ENCODE peak calls at places on chromosome 19, in six cellular contexts. I, V, Z, Y, A and H are unnamed samples.

GRCh38 chr19:17846146-17846545 is 1.6 kb downstream of the JAK3 start:
- DNase-seq in A (no peak), Y (no peak), Z (no peak), I (no peak), V (no peak), H (no peak)

GRCh38 chr19:33640773-33641172 is 19.0 kb downstream of the CHST8 start:
- DNase-seq in Y (no peak), V (no peak), I (no peak), Z (no peak), A (no peak), H (no peak)

GRCh38 chr19:38015216-38015615 is 108.2 kb downstream of the SIPA1L3 start:
- DNase-seq in Z (no peak), V (peak; percentile 37), I (no peak), A (no peak), Y (no peak), H (peak; percentile 59)

GRCh38 chr19:34254552-34255432 is at the start of gene GARRE1:
- DNase-seq in I (peak; percentile 50), Y (peak; percentile 38), A (no peak), Z (peak; percentile 36), V (no peak), H (peak; percentile 20)

GRCh38 chr19:8244442-8244841 is 35.3 kb downstream of the CERS4 start:
- DNase-seq in V (no peak), A (no peak), I (no peak), Y (no peak), Z (no peak), H (no peak)

GRCh38 chr19:13819242-13819641 is 24.0 kb downstream of the ZSWIM4 start:
- DNase-seq in Y (no peak), I (no peak), Z (no peak), A (no peak), V (no peak), H (no peak)

GRCh38 chr19:46471116-46471733 is at the start of gene PNMA8A:
- DNase-seq in V (no peak), I (peak; percentile 83), Y (peak; percentile 85), A (no peak), Z (peak; percentile 65), H (peak; percentile 31)

GRCh38 chr19:15354557-15355296 is 22.4 kb upstream of the BRD4 start:
- DNase-seq in V (no peak), I (no peak), Z (no peak), A (no peak), Y (no peak), H (no peak)

GRCh38 chr19:55418185-55418584 is 10.6 kb upstream of the UBE2S start:
- DNase-seq in I (no peak), A (peak; percentile 73), Y (peak; percentile 83), Z (peak; percentile 64), V (peak; percentile 47), H (peak; percentile 71)

GRCh38 chr19:13095934-13096890 is 6.4 kb downstream of the LYL1 start:
- DNase-seq in A (no peak), Z (no peak), I (no peak), Y (no peak), V (no peak), H (no peak)

DNA sequence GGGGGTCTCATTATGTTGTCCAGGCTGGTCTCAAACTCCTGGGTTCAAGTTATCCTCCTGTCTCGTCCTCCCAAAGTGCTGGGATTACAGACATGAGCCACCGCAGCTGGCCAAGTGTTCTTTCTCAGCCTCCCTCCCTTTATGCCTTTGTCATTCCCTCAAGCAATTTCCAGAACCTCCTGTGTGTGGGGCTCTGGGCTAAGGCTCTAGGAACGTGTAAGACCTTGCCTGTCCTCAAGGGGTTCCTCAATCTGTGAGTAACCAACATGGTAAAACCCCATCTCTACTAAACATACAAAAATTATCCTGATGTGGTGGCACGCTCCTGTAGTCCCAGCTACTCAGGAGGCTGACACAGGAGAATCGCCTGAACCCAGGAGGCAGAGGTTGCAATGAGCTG is 15.5 kb upstream of the SPACA4 start:
- DNase-seq in V (no peak), Z (no peak), I (no peak), A (no peak), Y (no peak), H (no peak)
- TF ChIP-seq CTCF in V (peak; percentile 61), Z (no peak), I (no peak), A (peak; percentile 12), Y (no peak), H (no peak)

GRCh38 chr19:29216021-29216420 is 3.1 kb upstream of the UQCRFS1 start:
- DNase-seq in Y (no peak), V (no peak), I (no peak), Z (no peak), A (no peak), H (no peak)

GRCh38 chr19:29212614-29213573 is at the start of gene UQCRFS1:
- DNase-seq in Y (peak; percentile 89), I (peak; percentile 96), Z (peak; percentile 94), A (peak; percentile 69), V (peak; percentile 56), H (peak; percentile 82)

GRCh38 chr19:29215322-29215845 is 2.4 kb upstream of the UQCRFS1 start:
- DNase-seq in Y (no peak), A (no peak), Z (no peak), V (no peak), I (no peak), H (no peak)

GRCh38 chr19:29214411-29214810 is 1.5 kb upstream of the UQCRFS1 start:
- DNase-seq in A (no peak), Y (no peak), Z (no peak), I (no peak), V (no peak), H (no peak)

GRCh38 chr19:29211562-29212416 is 1.2 kb downstream of the UQCRFS1 start:
- DNase-seq in I (no peak), A (no peak), Z (no peak), V (no peak), Y (peak; percentile 30), H (peak; percentile 13)
- H3K27ac ChIP-seq in I (peak overlapping the region; percentile 91), A (peak overlapping the region; percentile 1), Z (peak overlapping the region; percentile 95), V (peak overlapping the region; percentile 76), Y (peak overlapping the region; percentile 84), H (peak overlapping the region; percentile 19)

DNA sequence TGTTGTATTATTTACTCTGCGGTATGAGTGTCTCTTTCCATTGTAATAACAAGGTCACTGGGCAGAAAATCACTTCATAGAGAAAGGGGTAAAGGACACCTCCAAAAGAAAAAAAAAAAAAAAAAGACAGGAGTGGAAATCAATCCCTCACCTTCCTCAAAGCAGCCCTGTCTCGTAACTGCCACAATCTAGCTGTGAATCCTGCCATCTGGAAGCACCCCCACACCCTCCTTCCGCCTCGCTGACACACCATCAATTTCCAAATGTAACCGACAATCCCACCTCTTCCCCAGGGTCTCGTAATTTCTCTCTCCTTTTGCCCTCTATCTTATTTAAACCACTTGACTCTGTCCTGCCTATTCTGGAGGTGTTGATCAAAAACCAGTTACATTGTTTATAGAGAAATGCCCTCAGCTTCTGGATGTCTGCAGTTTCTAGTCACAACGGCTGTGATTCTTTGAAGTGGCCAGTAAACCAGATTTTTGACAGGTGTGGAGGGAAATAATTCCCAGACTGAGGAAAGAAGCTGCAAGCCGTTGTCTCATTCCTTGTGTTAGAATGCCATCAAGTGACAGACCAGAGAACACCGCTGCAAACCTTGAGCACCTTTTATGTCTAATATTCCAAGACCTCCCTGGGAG is 9.1 kb upstream of the POP4 start:
- DNase-seq in Y (no peak), A (peak; percentile 8), Z (no peak), I (no peak), V (no peak), H (no peak)
- TF ChIP-seq CTCF in Y (no peak), A (peak; percentile 27), Z (no peak), I (no peak), V (peak; percentile 52), H (no peak)

GRCh38 chr19:45156751-45157150 is 4.0 kb downstream of the NKPD1 start:
- DNase-seq in V (no peak), A (no peak), I (no peak), Y (no peak), Z (no peak), H (no peak)

GRCh38 chr19:45158503-45159026 is 2.2 kb downstream of the NKPD1 start:
- DNase-seq in V (no peak), Z (no peak), A (no peak), I (no peak), Y (no peak), H (no peak)

GRCh38 chr19:45154064-45154827 is 6.5 kb downstream of the NKPD1 start:
- DNase-seq in A (no peak), V (no peak), Z (no peak), I (peak; percentile 41), Y (peak; percentile 84), H (no peak)

GRCh38 chr19:45153339-45154063 is 7.3 kb downstream of the NKPD1 start:
- DNase-seq in Y (peak; percentile 51), V (no peak), I (peak; percentile 53), Z (peak; percentile 17), A (no peak), H (no peak)

GRCh38 chr19:45156231-45156630 is 4.6 kb downstream of the NKPD1 start:
- DNase-seq in A (no peak), Z (no peak), Y (no peak), I (no peak), V (no peak), H (no peak)
- H3K27ac ChIP-seq in A (no peak overlapping the region), Z (no peak overlapping the region), Y (no peak overlapping the region), I (no peak overlapping the region), V (no peak overlapping the region), H (peak overlapping the region; percentile 26)

GRCh38 chr19:49551531-49551930 is 23.7 kb downstream of the RCN3 start:
- DNase-seq in Y (no peak), Z (no peak), A (no peak), I (no peak), V (no peak), H (no peak)
- TF ChIP-seq CTCF in Y (no peak), Z (no peak), A (no peak), I (no peak), V (no peak), H (no peak)

DNA sequence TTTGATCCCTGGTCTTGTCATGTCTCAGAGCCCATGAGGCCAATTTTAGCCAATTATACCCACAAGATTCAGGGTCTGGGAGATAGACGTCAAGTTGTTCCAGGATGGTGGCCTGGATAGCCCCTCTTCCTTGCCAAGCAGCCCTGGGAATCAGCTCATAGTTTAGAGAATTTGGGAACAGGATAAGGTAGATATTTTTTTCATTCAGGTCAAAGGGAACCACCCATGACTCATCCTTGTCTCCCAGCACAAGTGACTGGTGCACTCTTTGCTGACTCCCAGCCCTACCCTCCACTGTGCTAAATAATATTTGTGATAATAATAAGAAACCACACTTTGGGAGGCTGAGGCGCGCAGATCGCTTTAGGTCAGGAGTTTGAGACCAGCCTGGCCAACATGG is 17.1 kb upstream of the S1PR4 start:
- DNase-seq in A (no peak), I (no peak), Z (no peak), Y (no peak), V (no peak), H (peak; percentile 69)
- H3K27ac ChIP-seq in A (no peak overlapping the region), I (no peak overlapping the region), Z (no peak overlapping the region), Y (no peak overlapping the region), V (peak overlapping the region; percentile 81), H (peak overlapping the region; percentile 60)

GRCh38 chr19:35276706-35277281 is 5.5 kb upstream of the HAMP start:
- DNase-seq in Z (no peak), A (no peak), Y (no peak), V (no peak), I (no peak), H (no peak)
- TF ChIP-seq CTCF in Z (no peak), A (no peak), Y (no peak), V (no peak), I (no peak), H (no peak)

GRCh38 chr19:57357406-57357805 is 5.9 kb upstream of the TRAPPC2B start:
- DNase-seq in V (no peak), A (no peak), Y (no peak), I (no peak), Z (no peak), H (no peak)
- H3K27ac ChIP-seq in V (no peak overlapping the region), A (no peak overlapping the region), Y (no peak overlapping the region), I (no peak overlapping the region), Z (no peak overlapping the region), H (no peak overlapping the region)

GRCh38 chr19:3547301-3547731 is 8.3 kb downstream of the TEKTIP1 start:
- DNase-seq in I (no peak), Y (no peak), Z (no peak), V (no peak), A (no peak), H (no peak)
- TF ChIP-seq CTCF in I (peak; percentile 38), Y (peak; percentile 49), Z (peak; percentile 42), V (peak; percentile 67), A (peak; percentile 54), H (peak; percentile 53)